ENCODE peak calls at places on chromosomes 11 and 22, in six cellular contexts. N is colonic mucosa; G is EL; Z is NCI-H187 treated with DMSO at 0.1 percent for 48 hours; E is stimulated activated CD4-positive, alpha-beta T cell treated with anti-CD3 and anti-CD28 coated beads, TNF-alpha, amount 100 ng/mL, for 48 hours; C is HEK293T. I is an unnamed sample.

GRCh38 chr22:24592846-24593809 is at the start of gene LRRC75B:
- DNase-seq in E (peak; percentile 35), N (peak; percentile 96), G (peak; percentile 91), Z (no peak), C (peak; percentile 90), I (peak; percentile 95)

GRCh38 chr11:119843760-119844330 is 114.8 kb upstream of the NECTIN1 start:
- DNase-seq in N (no peak), C (no peak), G (no peak), E (no peak), Z (no peak), I (no peak)

GRCh38 chr11:37343279-37343678 is 745.2 kb upstream of the RAG2 start:
- DNase-seq in E (no peak), Z (no peak), C (no peak), N (no peak), G (no peak), I (no peak)

GRCh38 chr11:61645179-61645868 is 34.9 kb upstream of the DAGLA start:
- DNase-seq in E (no peak), G (peak; percentile 28), Z (no peak), C (no peak), N (no peak), I (no peak)

GRCh38 chr11:93736129-93736528 is 5.2 kb downstream of the TAF1D start:
- DNase-seq in N (no peak), E (no peak), Z (no peak), G (peak; percentile 47), C (no peak), I (no peak)

GRCh38 chr11:16184588-16184987 is 171.8 kb downstream of the SOX6 start:
- DNase-seq in Z (no peak), G (peak; percentile 85), E (no peak), N (peak; percentile 27), C (no peak), I (no peak)

GRCh38 chr11:19674420-19674819 is 38.2 kb upstream of the NAV2 start:
- DNase-seq in E (no peak), N (no peak), C (no peak), G (no peak), Z (no peak), I (no peak)

GRCh38 chr22:22578702-22579424 is 19.8 kb upstream of the PRAME start:
- DNase-seq in C (no peak), G (peak; percentile 59), N (no peak), E (no peak), Z (no peak), I (no peak)

GRCh38 chr11:90178751-90179150 is 44.1 kb downstream of the CHORDC1 start:
- DNase-seq in N (no peak), E (no peak), G (no peak), C (no peak), Z (no peak), I (no peak)

GRCh38 chr11:113722221-113722620 is 16.1 kb upstream of the TMPRSS5 start:
- DNase-seq in Z (no peak), N (no peak), E (no peak), G (no peak), C (no peak), I (no peak)

I was measured in right lobe of liver.